ENCODE peak calls at places on chromosomes 2 and 18, in five cellular contexts. Z, C, W, J and R are unnamed samples.

GRCh38 chr2:130755234-130756040 is at the start of gene AMER3:
- DNase-seq in C (peak; percentile 67), Z (no peak), J (no peak), W (no peak), R (no peak)

GRCh38 chr18:54506516-54507261 is 84.4 kb upstream of the DYNAP start:
- DNase-seq in J (no peak), Z (no peak), C (no peak), W (no peak), R (no peak)

GRCh38 chr18:25445430-25445829 is 93.5 kb upstream of the ZNF521 start:
- DNase-seq in J (no peak), C (no peak), W (no peak), Z (no peak), R (no peak)

GRCh38 chr2:45674035-45674791 is 22.7 kb downstream of the PRKCE start:
- DNase-seq in W (no peak), J (peak; percentile 43), Z (no peak), C (no peak), R (no peak)

GRCh38 chr2:96819101-96819875 is 3.2 kb downstream of the CNNM3 start:
- DNase-seq in W (no peak), J (peak; percentile 71), Z (no peak), C (peak; percentile 48), R (no peak)

GRCh38 chr18:39842042-39842791 is 2112.8 kb upstream of the PIK3C3 start:
- DNase-seq in W (no peak), Z (no peak), J (no peak), C (no peak), R (no peak)

GRCh38 chr2:175030380-175031271 is 25.4 kb upstream of the CHN1 start:
- DNase-seq in J (peak; percentile 63), W (peak; percentile 41), C (peak; percentile 14), Z (peak; percentile 23), R (peak; percentile 37)

GRCh38 chr2:54310961-54311360 is 54.9 kb upstream of the TSPYL6 start:
- DNase-seq in C (no peak), W (no peak), Z (no peak), J (no peak), R (no peak)

GRCh38 chr2:166126014-166126639 is 1.7 kb downstream of the SCN1A start:
- DNase-seq in W (no peak), C (no peak), J (no peak), Z (no peak), R (no peak)

GRCh38 chr2:111904726-111905476 is 6.5 kb downstream of the MERTK start:
- DNase-seq in W (no peak), Z (no peak), C (no peak), J (no peak), R (no peak)

GRCh38 chr2:145206882-145207281 is 687.0 kb upstream of the ZEB2 start:
- DNase-seq in C (no peak), J (no peak), Z (no peak), W (no peak), R (no peak)

GRCh38 chr2:157404363-157404762 is 39.5 kb downstream of the CYTIP start:
- DNase-seq in W (no peak), J (no peak), Z (no peak), C (no peak), R (no peak)

GRCh38 chr2:234304945-234305344 is 191.9 kb downstream of the ARL4C start:
- DNase-seq in C (no peak), J (no peak), Z (no peak), W (no peak), R (no peak)

GRCh38 chr2:179344280-179344961 is 79.8 kb upstream of the SESTD1 start:
- DNase-seq in J (peak; percentile 16), C (no peak), W (no peak), Z (no peak), R (no peak)